ENCODE peak calls at places on chromosomes 12 and 14, in six cellular contexts. One of them, this sample, is unnamed.

GRCh38 chr12:6936642-6937480 is 6.8 kb upstream of the RNU7-1 start:
- DNase-seq in testis: no peak
- DNase-seq in GM12865: peak
- DNase-seq in glutamatergic neuron: no peak
- DNase-seq in mesothelial cell of epicardium: no peak
- DNase-seq in astrocyte: no peak
- DNase-seq in this sample: no peak

GRCh38 chr12:95204141-95204866 is 13.0 kb downstream of the FGD6 start:
- DNase-seq in testis: no peak
- DNase-seq in GM12865: peak
- DNase-seq in glutamatergic neuron: no peak
- DNase-seq in mesothelial cell of epicardium: no peak
- DNase-seq in astrocyte: peak
- DNase-seq in this sample: no peak

GRCh38 chr14:20578325-20578724 is 9.5 kb downstream of the RNASE11 start:
- DNase-seq in testis: no peak
- DNase-seq in GM12865: no peak
- DNase-seq in glutamatergic neuron: no peak
- DNase-seq in mesothelial cell of epicardium: no peak
- DNase-seq in astrocyte: no peak
- DNase-seq in this sample: no peak

GRCh38 chr14:105173901-105174894 is 5.6 kb upstream of the JAG2 start:
- DNase-seq in testis: no peak
- DNase-seq in GM12865: peak
- DNase-seq in glutamatergic neuron: no peak
- DNase-seq in mesothelial cell of epicardium: no peak
- DNase-seq in astrocyte: no peak
- DNase-seq in this sample: no peak

GRCh38 chr14:67395086-67395875 is 16.7 kb downstream of the PLEK2 start:
- DNase-seq in testis: no peak
- DNase-seq in GM12865: no peak
- DNase-seq in glutamatergic neuron: no peak
- DNase-seq in mesothelial cell of epicardium: no peak
- DNase-seq in astrocyte: no peak
- DNase-seq in this sample: no peak

GRCh38 chr12:50397122-50397650 is 777 bp upstream of the FAM186A start:
- DNase-seq in testis: no peak
- DNase-seq in GM12865: no peak
- DNase-seq in glutamatergic neuron: no peak
- DNase-seq in mesothelial cell of epicardium: no peak
- DNase-seq in astrocyte: no peak
- DNase-seq in this sample: no peak

GRCh38 chr14:93940437-93940836 is 13.3 kb downstream of the FAM181A start:
- DNase-seq in testis: no peak
- DNase-seq in GM12865: no peak
- DNase-seq in glutamatergic neuron: no peak
- DNase-seq in mesothelial cell of epicardium: no peak
- DNase-seq in astrocyte: no peak
- DNase-seq in this sample: no peak

GRCh38 chr14:51419685-51420084 is 179.6 kb downstream of the TMX1 start:
- DNase-seq in testis: no peak
- DNase-seq in GM12865: peak
- DNase-seq in glutamatergic neuron: no peak
- DNase-seq in mesothelial cell of epicardium: no peak
- DNase-seq in astrocyte: no peak
- DNase-seq in this sample: no peak

GRCh38 chr12:95396849-95397498 is 77.0 kb upstream of the METAP2 start:
- DNase-seq in testis: no peak
- DNase-seq in GM12865: no peak
- DNase-seq in glutamatergic neuron: no peak
- DNase-seq in mesothelial cell of epicardium: no peak
- DNase-seq in astrocyte: no peak
- DNase-seq in this sample: no peak

GRCh38 chr14:73771848-73772705 is 57.9 kb upstream of the PNMA1 start:
- DNase-seq in testis: peak
- DNase-seq in GM12865: peak
- DNase-seq in glutamatergic neuron: no peak
- DNase-seq in mesothelial cell of epicardium: peak
- DNase-seq in astrocyte: peak
- DNase-seq in this sample: no peak

DNA sequence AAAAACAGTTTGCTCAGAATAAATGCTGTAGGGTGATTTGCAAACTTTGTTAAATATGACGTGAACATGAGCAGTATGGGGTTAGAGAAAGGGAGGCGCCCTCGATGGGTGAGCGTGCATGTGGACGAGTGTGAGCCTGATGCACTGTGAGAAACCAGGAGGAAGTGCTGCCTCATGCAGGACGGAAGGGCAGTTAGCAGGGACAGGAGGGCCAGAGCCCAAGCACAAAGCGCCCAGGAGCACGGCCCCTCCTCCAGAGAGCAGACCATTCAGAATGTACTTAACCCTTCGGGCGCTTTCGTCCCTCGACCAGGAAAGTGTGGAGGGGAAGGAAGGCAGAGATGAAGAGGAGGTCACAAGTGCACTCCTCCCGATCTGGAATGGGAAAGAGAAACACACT is 44.9 kb downstream of the TCHP start:
- DNase-seq in testis: peak
- DNase-seq in GM12865: no peak
- DNase-seq in glutamatergic neuron: peak
- DNase-seq in mesothelial cell of epicardium: no peak
- DNase-seq in astrocyte: peak
- DNase-seq in this sample: peak
- TF ChIP-seq CTCF in testis: no peak
- TF ChIP-seq CTCF in GM12865: no peak
- TF ChIP-seq CTCF in glutamatergic neuron: no peak
- TF ChIP-seq CTCF in mesothelial cell of epicardium: no peak
- TF ChIP-seq CTCF in astrocyte: no peak
- TF ChIP-seq CTCF in this sample: no peak

DNA sequence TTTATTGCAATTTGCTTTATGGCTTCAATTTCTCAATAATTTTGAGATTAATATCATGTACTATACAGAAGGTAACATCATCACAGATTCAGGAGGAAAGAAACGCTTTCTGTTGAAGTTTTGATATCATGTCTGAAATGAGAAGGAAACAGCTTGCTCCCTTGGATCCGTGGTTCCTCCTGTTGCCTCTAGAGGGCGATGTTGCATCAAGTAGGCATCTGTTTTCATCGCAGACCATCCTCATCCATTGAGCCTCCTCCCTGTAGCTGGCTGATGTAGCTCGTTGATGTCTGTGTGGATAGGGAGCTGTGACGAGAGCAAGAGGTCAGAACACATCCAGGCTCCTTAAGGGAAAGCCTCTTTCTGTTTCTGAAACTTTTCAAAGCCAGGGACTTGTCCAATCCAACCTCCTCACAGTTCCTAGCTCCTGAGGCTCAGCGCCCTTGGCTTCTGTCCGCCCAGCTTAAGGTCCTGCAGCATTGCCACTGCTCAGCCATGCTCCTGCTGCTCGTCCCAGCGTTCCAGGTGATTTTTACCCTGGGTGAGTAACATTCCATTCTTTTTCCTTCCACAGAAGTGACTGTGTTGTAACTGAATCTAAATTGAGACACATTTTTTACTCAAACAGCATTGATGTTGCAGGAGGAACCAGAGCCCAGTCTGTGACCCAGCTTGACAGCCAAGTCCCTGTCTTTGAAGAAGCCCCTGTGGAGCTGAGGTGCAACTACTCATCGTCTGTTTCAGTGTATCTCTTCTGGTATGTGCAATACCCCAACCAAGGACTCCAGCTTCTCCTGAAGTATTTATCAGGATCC is 304.8 kb upstream of the OR4E1 start:
- DNase-seq in testis: peak
- DNase-seq in GM12865: peak
- DNase-seq in glutamatergic neuron: peak
- DNase-seq in mesothelial cell of epicardium: no peak
- DNase-seq in astrocyte: no peak
- DNase-seq in this sample: peak
- TF ChIP-seq CTCF in testis: no peak
- TF ChIP-seq CTCF in GM12865: peak
- TF ChIP-seq CTCF in glutamatergic neuron: peak
- TF ChIP-seq CTCF in mesothelial cell of epicardium: peak
- TF ChIP-seq CTCF in astrocyte: peak
- TF ChIP-seq CTCF in this sample: peak

GRCh38 chr12:132191715-132192553 is 47.7 kb downstream of the NOC4L start:
- DNase-seq in testis: no peak
- DNase-seq in GM12865: no peak
- DNase-seq in glutamatergic neuron: no peak
- DNase-seq in mesothelial cell of epicardium: no peak
- DNase-seq in astrocyte: no peak
- DNase-seq in this sample: no peak

GRCh38 chr12:132196873-132197390 is 52.7 kb downstream of the NOC4L start:
- DNase-seq in testis: no peak
- DNase-seq in GM12865: no peak
- DNase-seq in glutamatergic neuron: no peak
- DNase-seq in mesothelial cell of epicardium: no peak
- DNase-seq in astrocyte: no peak
- DNase-seq in this sample: no peak

GRCh38 chr12:132196038-132196872 is 52.0 kb downstream of the NOC4L start:
- DNase-seq in testis: no peak
- DNase-seq in GM12865: no peak
- DNase-seq in glutamatergic neuron: peak
- DNase-seq in mesothelial cell of epicardium: no peak
- DNase-seq in astrocyte: peak
- DNase-seq in this sample: no peak

GRCh38 chr12:132194556-132194955 is 50.3 kb downstream of the NOC4L start:
- DNase-seq in testis: no peak
- DNase-seq in GM12865: no peak
- DNase-seq in glutamatergic neuron: no peak
- DNase-seq in mesothelial cell of epicardium: no peak
- DNase-seq in astrocyte: no peak
- DNase-seq in this sample: no peak

GRCh38 chr12:132194056-132194455 is 49.8 kb downstream of the NOC4L start:
- DNase-seq in testis: no peak
- DNase-seq in GM12865: no peak
- DNase-seq in glutamatergic neuron: no peak
- DNase-seq in mesothelial cell of epicardium: no peak
- DNase-seq in astrocyte: no peak
- DNase-seq in this sample: no peak
- TF ChIP-seq CTCF in testis: no peak
- TF ChIP-seq CTCF in GM12865: no peak
- TF ChIP-seq CTCF in glutamatergic neuron: peak
- TF ChIP-seq CTCF in mesothelial cell of epicardium: peak
- TF ChIP-seq CTCF in astrocyte: peak
- TF ChIP-seq CTCF in this sample: peak

DNA sequence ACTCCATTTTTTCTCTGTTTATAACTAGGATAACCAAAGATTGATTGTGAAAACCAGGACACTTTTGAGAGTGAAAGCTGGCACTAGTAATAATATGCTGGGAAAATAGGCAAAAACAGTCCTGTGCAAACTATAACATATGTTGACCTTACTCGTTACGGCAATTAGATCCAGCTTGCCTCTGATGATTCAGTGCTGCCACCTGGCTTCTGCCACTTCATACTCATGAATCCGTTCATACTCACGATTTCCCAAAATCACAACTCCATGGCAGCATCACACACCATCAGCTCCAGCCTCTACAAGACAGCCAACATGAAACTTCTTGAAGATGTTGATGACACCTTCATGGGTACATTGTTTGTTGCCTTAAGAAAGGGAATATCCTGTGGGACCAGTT is 49.1 kb upstream of the CAND1 start:
- DNase-seq in testis: peak
- DNase-seq in GM12865: peak
- DNase-seq in glutamatergic neuron: no peak
- DNase-seq in mesothelial cell of epicardium: no peak
- DNase-seq in astrocyte: no peak
- DNase-seq in this sample: no peak
- TF ChIP-seq CTCF in testis: peak
- TF ChIP-seq CTCF in GM12865: peak
- TF ChIP-seq CTCF in glutamatergic neuron: no peak
- TF ChIP-seq CTCF in mesothelial cell of epicardium: no peak
- TF ChIP-seq CTCF in astrocyte: no peak
- TF ChIP-seq CTCF in this sample: no peak

GRCh38 chr12:58288191-58288590 is 346.8 kb downstream of the ATP23 start:
- DNase-seq in testis: peak
- DNase-seq in GM12865: no peak
- DNase-seq in glutamatergic neuron: no peak
- DNase-seq in mesothelial cell of epicardium: no peak
- DNase-seq in astrocyte: peak
- DNase-seq in this sample: no peak

GRCh38 chr12:58286353-58286752 is 345.0 kb downstream of the ATP23 start:
- DNase-seq in testis: no peak
- DNase-seq in GM12865: no peak
- DNase-seq in glutamatergic neuron: no peak
- DNase-seq in mesothelial cell of epicardium: no peak
- DNase-seq in astrocyte: no peak
- DNase-seq in this sample: no peak

GRCh38 chr12:58293308-58293983 is 352.1 kb downstream of the ATP23 start:
- DNase-seq in testis: no peak
- DNase-seq in GM12865: no peak
- DNase-seq in glutamatergic neuron: no peak
- DNase-seq in mesothelial cell of epicardium: no peak
- DNase-seq in astrocyte: no peak
- DNase-seq in this sample: no peak

GRCh38 chr12:58295268-58295667 is 353.9 kb downstream of the ATP23 start:
- DNase-seq in testis: no peak
- DNase-seq in GM12865: no peak
- DNase-seq in glutamatergic neuron: no peak
- DNase-seq in mesothelial cell of epicardium: no peak
- DNase-seq in astrocyte: no peak
- DNase-seq in this sample: no peak

GRCh38 chr12:58291106-58291505 is 349.7 kb downstream of the ATP23 start:
- DNase-seq in testis: no peak
- DNase-seq in GM12865: peak
- DNase-seq in glutamatergic neuron: no peak
- DNase-seq in mesothelial cell of epicardium: no peak
- DNase-seq in astrocyte: no peak
- DNase-seq in this sample: no peak
- TF ChIP-seq CTCF in testis: no peak
- TF ChIP-seq CTCF in GM12865: no peak
- TF ChIP-seq CTCF in glutamatergic neuron: no peak
- TF ChIP-seq CTCF in mesothelial cell of epicardium: no peak
- TF ChIP-seq CTCF in astrocyte: no peak
- TF ChIP-seq CTCF in this sample: no peak

This sample was measured in neural crest cell.